ENCODE peak calls at places on chromosomes 4 and X, in five cellular contexts. Z is hippocampal formation; Q is stimulated activated naive B cell treated with anti-CD40 and anti-IgM and Interleukin-4, amounts not matched to agents 10 μg/mL and 1 μg/mL and 100 μg/mL, for 72 hours; K is substantia nigra; O is frontal cortex. F is an unnamed sample.
A peak's percentile ranks its signal among the peaks of the same experiment; 100 is the strongest.

GRCh38 chrX:154542723-154543424 is 3.8 kb downstream of the G6PD start:
- DNase-seq in Z (no peak), Q (peak; percentile 37), K (no peak), O (no peak), F (peak; percentile 8)

GRCh38 chr4:10529891-10530786 is 72.9 kb upstream of the ZNF518B start:
- DNase-seq in Z (no peak), Q (no peak), K (no peak), O (no peak), F (no peak)

GRCh38 chr4:4390046-4390445 is 3.1 kb downstream of the NSG1 start:
- DNase-seq in Z (no peak), Q (no peak), K (no peak), O (no peak), F (no peak)

GRCh38 chrX:32480019-32480418 is 731.3 kb downstream of the DMD start:
- DNase-seq in Z (no peak), Q (no peak), K (no peak), O (no peak), F (no peak)

GRCh38 chrX:152904151-152905080 is 6.5 kb downstream of the ZNF185 start:
- DNase-seq in Z (no peak), Q (no peak), K (no peak), O (peak; percentile 53), F (no peak)

GRCh38 chrX:30304866-30305265 is 4.3 kb downstream of the NR0B1 start:
- DNase-seq in Z (no peak), Q (no peak), K (no peak), O (no peak), F (no peak)

GRCh38 chrX:45344597-45344996 is 143.9 kb upstream of the DIPK2B start:
- DNase-seq in Z (no peak), Q (no peak), K (no peak), O (no peak), F (no peak)

GRCh38 chrX:139083191-139083590 is 371.7 kb upstream of the FGF13 start:
- DNase-seq in Z (no peak), Q (no peak), K (no peak), O (no peak), F (no peak)

GRCh38 chr4:102663073-102663472 is 97.7 kb downstream of the MANBA start:
- DNase-seq in Z (no peak), Q (no peak), K (no peak), O (no peak), F (no peak)

GRCh38 chrX:49278081-49278480 is 8.5 kb downstream of the PPP1R3F start:
- DNase-seq in Z (no peak), Q (no peak), K (no peak), O (no peak), F (no peak)

GRCh38 chrX:39953879-39954278 is 143.9 kb downstream of the BCOR start:
- DNase-seq in Z (no peak), Q (no peak), K (no peak), O (no peak), F (no peak)